ENCODE peak calls at places on chromosome 14, in nine cellular contexts. Q is HCT116, C is K562, H is HepG2, X is upper lobe of left lung, F is prostate gland, N is HL-60, W is stomach, O is SK-N-SH. S is an unnamed sample.
A peak's percentile ranks its signal among the peaks of the same experiment; 100 is the strongest.

GRCh38 chr14:97033556-97034081 is 236.4 kb downstream of the VRK1 start:
- DNase-seq in H (no peak), X (no peak), W (no peak), N (no peak), F (no peak), O (peak; percentile 43), Q (no peak), C (no peak), S (no peak)

GRCh38 chr14:104708606-104709268 is 15.3 kb upstream of the ADSS1 start:
- DNase-seq in Q (no peak), X (peak; percentile 64), C (peak; percentile 78), H (peak; percentile 35), W (peak; percentile 81), O (peak; percentile 97), N (peak; percentile 54), F (peak; percentile 42), S (no peak)

GRCh38 chr14:103008768-103009342 is 48.5 kb downstream of the CDC42BPB start:
- DNase-seq in H (no peak), N (no peak), F (no peak), C (no peak), X (no peak), Q (no peak), O (no peak), W (peak; percentile 55), S (no peak)

GRCh38 chr14:78202178-78202577 is 32.0 kb downstream of the NRXN3 start:
- DNase-seq in O (no peak), N (peak; percentile 2), W (no peak), H (no peak), X (no peak), F (no peak), C (no peak), Q (no peak), S (no peak)

GRCh38 chr14:101189962-101190560 is 286.5 kb upstream of the RTL1 start:
- DNase-seq in O (no peak), H (no peak), Q (no peak), N (no peak), F (no peak), W (no peak), X (no peak), C (no peak), S (no peak)

GRCh38 chr14:64410084-64410774 is 22.1 kb downstream of the MTHFD1 start:
- DNase-seq in C (no peak), X (no peak), W (no peak), H (peak; percentile 67), O (no peak), F (no peak), N (no peak), Q (no peak), S (no peak)

GRCh38 chr14:93032301-93032929 is 83.3 kb downstream of the ITPK1 start:
- DNase-seq in C (no peak), F (no peak), X (no peak), W (no peak), O (no peak), N (peak; percentile 75), H (no peak), Q (no peak), S (no peak)

GRCh38 chr14:76812422-76813383 is at the start of gene ANGEL1:
- DNase-seq in Q (peak; percentile 82), O (peak; percentile 97), H (peak; percentile 80), N (peak; percentile 84), W (peak; percentile 98), C (peak; percentile 92), F (peak; percentile 95), X (peak; percentile 98), S (peak; percentile 97)

GRCh38 chr14:29216774-29217232 is 450.2 kb downstream of the FOXG1 start:
- DNase-seq in H (no peak), F (no peak), W (no peak), N (no peak), X (no peak), O (no peak), Q (no peak), C (no peak), S (no peak)

GRCh38 chr14:68782091-68782981 is 10.5 kb downstream of the ZFP36L1 start:
- DNase-seq in C (peak; percentile 40), H (no peak), F (no peak), O (no peak), N (no peak), X (peak; percentile 17), Q (no peak), W (peak; percentile 24), S (peak; percentile 15)

GRCh38 chr14:68777644-68778043 is 15.2 kb downstream of the ZFP36L1 start:
- DNase-seq in Q (no peak), F (no peak), X (peak; percentile 12), N (no peak), W (peak; percentile 14), H (no peak), C (no peak), O (no peak), S (peak; percentile 4)

GRCh38 chr14:68781161-68782021 is 11.5 kb downstream of the ZFP36L1 start:
- DNase-seq in W (peak; percentile 72), N (no peak), Q (no peak), X (peak; percentile 21), C (peak; percentile 36), O (no peak), H (no peak), F (no peak), S (no peak)

GRCh38 chr14:68779761-68780323 is 13.0 kb downstream of the ZFP36L1 start:
- DNase-seq in X (peak; percentile 46), F (peak; percentile 79), Q (peak; percentile 94), W (peak; percentile 25), C (no peak), O (no peak), H (peak; percentile 96), N (no peak), S (no peak)

DNA sequence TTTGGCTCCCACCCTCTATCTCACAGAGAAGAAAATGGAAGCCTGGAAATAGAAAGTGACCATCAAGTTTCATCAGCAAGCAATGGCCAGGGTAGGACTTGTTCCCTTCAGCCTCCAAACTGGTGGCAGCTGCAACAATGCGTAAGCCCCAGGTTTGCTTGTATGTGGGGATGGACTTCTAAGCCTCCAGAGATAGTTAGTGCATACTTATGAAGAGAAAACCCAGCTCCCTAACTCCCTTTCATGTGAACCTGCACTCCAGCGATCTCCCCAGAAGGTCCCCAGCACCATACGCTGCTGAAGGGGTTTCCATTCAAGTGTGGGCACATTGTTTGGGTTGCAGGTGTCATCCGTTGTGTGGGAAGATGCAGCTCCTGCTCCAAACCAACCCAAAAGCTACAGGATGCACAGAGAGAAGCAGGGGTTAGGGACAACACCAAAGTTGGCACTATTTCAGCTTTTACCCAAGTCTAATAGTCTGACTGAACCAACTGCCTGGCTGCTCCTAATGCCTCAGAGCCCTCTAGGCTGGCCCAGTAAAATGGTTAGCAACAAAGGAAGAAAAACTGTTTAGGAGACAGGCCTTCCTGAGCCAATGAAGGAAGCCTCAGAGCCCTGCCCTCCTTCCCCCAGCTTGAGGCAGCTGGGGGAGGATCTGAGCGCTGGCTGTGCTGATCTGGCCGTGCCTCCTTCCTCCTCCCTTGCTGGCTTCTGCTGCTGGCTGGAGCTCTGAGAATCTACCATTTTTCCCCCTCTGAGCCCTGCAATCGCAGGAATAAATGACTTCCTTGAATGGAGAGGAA is 12.3 kb downstream of the ZFP36L1 start:
- DNase-seq in C (peak; percentile 45), Q (no peak), W (peak; percentile 66), N (no peak), X (peak; percentile 59), O (no peak), H (no peak), F (no peak), S (no peak)
- H3K27ac ChIP-seq in C (peak overlapping the region; percentile 78), Q (peak overlapping the region; percentile 88), W (peak overlapping the region; percentile 73), N (no peak overlapping the region), X (peak overlapping the region; percentile 80), O (peak overlapping the region; percentile 68), H (peak overlapping the region; percentile 69), F (peak overlapping the region; percentile 54), S (peak overlapping the region; percentile 72)

DNA sequence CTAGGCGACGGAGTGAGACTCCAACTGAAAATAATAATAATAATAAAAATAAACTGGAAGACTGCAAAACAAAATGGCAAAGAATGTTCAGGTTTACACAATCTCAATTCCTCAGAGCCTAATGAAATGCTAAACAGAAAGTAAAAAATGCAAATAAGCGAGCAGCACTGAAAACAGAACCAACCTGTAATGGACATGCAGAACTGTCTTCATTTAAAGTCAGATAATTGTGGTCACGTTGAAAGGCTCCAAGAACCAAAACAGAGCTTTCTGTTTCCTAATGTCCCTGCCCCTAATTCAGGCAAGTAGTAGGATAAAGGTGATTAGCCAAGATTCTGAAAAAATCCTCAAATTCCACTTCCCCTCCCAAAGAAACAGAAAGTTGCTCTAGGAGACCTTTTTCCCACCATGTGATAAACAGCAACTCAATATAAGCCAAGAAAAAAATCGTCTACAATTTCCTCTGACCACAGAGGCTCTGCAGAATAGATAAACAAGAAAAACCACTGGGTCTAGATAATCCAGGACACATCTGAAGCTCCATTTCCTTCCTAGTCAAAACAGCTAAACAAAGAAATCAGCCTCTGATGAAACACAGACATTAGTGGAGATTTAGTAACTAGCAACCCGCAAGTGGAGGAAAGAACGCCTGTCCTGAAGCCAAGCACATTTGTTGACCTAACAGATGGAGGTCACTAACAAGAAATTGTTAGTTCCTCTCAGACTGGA is 3.0 kb downstream of the MIS18BP1 start:
- DNase-seq in Q (no peak), F (no peak), O (no peak), C (no peak), H (peak; percentile 29), X (no peak), W (no peak), N (peak; percentile 87), S (no peak)
- TF ChIP-seq POLR2AphosphoS5 in Q (no peak), F (peak; percentile 9), O (no peak), C (no peak), H (no peak), X (no peak), W (no peak), N (peak; percentile 88), S (no peak)

GRCh38 chr14:35144029-35144428 is 21.7 kb downstream of the PRORP start:
- DNase-seq in C (no peak), N (no peak), Q (no peak), W (no peak), O (no peak), H (peak; percentile 97), X (no peak), F (no peak), S (no peak)

GRCh38 chr14:35138585-35138984 is 16.2 kb downstream of the PRORP start:
- DNase-seq in H (no peak), O (no peak), Q (no peak), W (no peak), C (no peak), X (no peak), N (no peak), F (no peak), S (no peak)

GRCh38 chr14:35146711-35147149 is 24.4 kb downstream of the PRORP start:
- DNase-seq in Q (no peak), X (no peak), O (no peak), N (no peak), W (no peak), C (no peak), H (peak; percentile 72), F (no peak), S (no peak)

GRCh38 chr14:35140718-35141581 is 18.6 kb downstream of the PRORP start:
- DNase-seq in W (no peak), Q (no peak), C (peak; percentile 10), X (no peak), H (peak; percentile 68), O (peak; percentile 45), F (no peak), N (no peak), S (no peak)
- TF ChIP-seq CTCF in W (no peak), Q (no peak), C (no peak), X (peak; percentile 49), H (peak; percentile 64), O (peak; percentile 71), F (peak; percentile 65), N (no peak), S (no peak)

DNA sequence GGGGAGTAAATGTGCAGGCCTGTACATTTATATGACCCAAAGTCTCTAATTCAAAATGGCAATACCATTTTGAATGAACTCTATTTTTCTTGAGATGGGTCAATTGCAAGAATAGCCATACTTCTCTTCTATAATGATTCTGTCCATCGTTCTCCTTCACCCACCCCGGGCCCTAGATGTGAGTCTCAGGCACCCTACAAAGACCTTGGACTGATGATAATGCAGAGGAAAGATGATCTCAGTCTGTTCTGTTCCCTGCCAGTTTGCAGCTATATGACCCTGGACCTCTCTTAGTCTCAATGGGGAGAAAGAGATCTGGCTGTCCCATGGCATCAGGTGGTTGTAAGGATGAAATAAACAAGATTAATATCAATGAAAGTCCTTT is 30.1 kb downstream of the VCPKMT start:
- DNase-seq in H (no peak), Q (no peak), W (no peak), O (no peak), F (no peak), X (no peak), C (no peak), N (no peak), S (no peak)
- H3K27ac ChIP-seq in H (no peak overlapping the region), Q (no peak overlapping the region), W (no peak overlapping the region), O (no peak overlapping the region), F (no peak overlapping the region), X (no peak overlapping the region), C (no peak overlapping the region), N (no peak overlapping the region), S (no peak overlapping the region)

S was measured in breast epithelium.